ENCODE peak calls at places on chromosome 12, in nine cellular contexts. One of them, this sample, is unnamed.

GRCh38 chr12:133130808-133131128 is 341 bp downstream of the ZNF10 start:
- DNase-seq in left ventricle myocardium inferior: peak; percentile 26
- DNase-seq in tibial artery: peak; percentile 38
- DNase-seq in fibroblast of the aortic adventitia: peak; percentile 20
- DNase-seq in neural progenitor cell: no peak
- DNase-seq in GM12865: no peak
- DNase-seq in AG10803: no peak
- DNase-seq in HFF-Myc: no peak
- DNase-seq in GM10248: peak; percentile 10
- DNase-seq in this sample: no peak

GRCh38 chr12:42234970-42235369 is 3.1 kb downstream of the YAF2 start:
- DNase-seq in left ventricle myocardium inferior: no peak
- DNase-seq in tibial artery: no peak
- DNase-seq in fibroblast of the aortic adventitia: no peak
- DNase-seq in neural progenitor cell: no peak
- DNase-seq in GM12865: no peak
- DNase-seq in AG10803: peak; percentile 33
- DNase-seq in HFF-Myc: no peak
- DNase-seq in GM10248: no peak
- DNase-seq in this sample: no peak

GRCh38 chr12:79423560-79423959 is 267.2 kb downstream of the PAWR start:
- DNase-seq in left ventricle myocardium inferior: no peak
- DNase-seq in tibial artery: no peak
- DNase-seq in fibroblast of the aortic adventitia: no peak
- DNase-seq in neural progenitor cell: no peak
- DNase-seq in GM12865: no peak
- DNase-seq in AG10803: peak; percentile 12
- DNase-seq in HFF-Myc: no peak
- DNase-seq in GM10248: no peak
- DNase-seq in this sample: no peak

GRCh38 chr12:19201653-19202052 is 72.1 kb downstream of the PLEKHA5 start:
- DNase-seq in left ventricle myocardium inferior: no peak
- DNase-seq in tibial artery: no peak
- DNase-seq in fibroblast of the aortic adventitia: no peak
- DNase-seq in neural progenitor cell: no peak
- DNase-seq in GM12865: no peak
- DNase-seq in AG10803: peak; percentile 77
- DNase-seq in HFF-Myc: no peak
- DNase-seq in GM10248: no peak
- DNase-seq in this sample: peak; percentile 31

GRCh38 chr12:57135939-57136338 is 7.7 kb downstream of the LRP1 start:
- DNase-seq in left ventricle myocardium inferior: peak; percentile 81
- DNase-seq in tibial artery: no peak
- DNase-seq in fibroblast of the aortic adventitia: peak; percentile 93
- DNase-seq in neural progenitor cell: peak; percentile 65
- DNase-seq in GM12865: no peak
- DNase-seq in AG10803: peak; percentile 75
- DNase-seq in HFF-Myc: no peak
- DNase-seq in GM10248: no peak
- DNase-seq in this sample: no peak

GRCh38 chr12:71004578-71004977 is 84.0 kb upstream of the PTPRR start:
- DNase-seq in left ventricle myocardium inferior: no peak
- DNase-seq in tibial artery: no peak
- DNase-seq in fibroblast of the aortic adventitia: no peak
- DNase-seq in neural progenitor cell: no peak
- DNase-seq in GM12865: no peak
- DNase-seq in AG10803: no peak
- DNase-seq in HFF-Myc: no peak
- DNase-seq in GM10248: no peak
- DNase-seq in this sample: no peak

GRCh38 chr12:2338381-2338780 is 285.6 kb downstream of the CACNA1C start:
- DNase-seq in left ventricle myocardium inferior: no peak
- DNase-seq in tibial artery: no peak
- DNase-seq in fibroblast of the aortic adventitia: no peak
- DNase-seq in neural progenitor cell: no peak
- DNase-seq in GM12865: no peak
- DNase-seq in AG10803: no peak
- DNase-seq in HFF-Myc: no peak
- DNase-seq in GM10248: no peak
- DNase-seq in this sample: no peak

GRCh38 chr12:12230275-12230674 is 36.6 kb downstream of the LRP6 start:
- DNase-seq in left ventricle myocardium inferior: no peak
- DNase-seq in tibial artery: no peak
- DNase-seq in fibroblast of the aortic adventitia: no peak
- DNase-seq in neural progenitor cell: no peak
- DNase-seq in GM12865: no peak
- DNase-seq in AG10803: no peak
- DNase-seq in HFF-Myc: no peak
- DNase-seq in GM10248: no peak
- DNase-seq in this sample: no peak

GRCh38 chr12:52085682-52086180 is 6.2 kb downstream of the SMIM41 start:
- DNase-seq in left ventricle myocardium inferior: no peak
- DNase-seq in tibial artery: no peak
- DNase-seq in fibroblast of the aortic adventitia: no peak
- DNase-seq in neural progenitor cell: no peak
- DNase-seq in GM12865: no peak
- DNase-seq in AG10803: no peak
- DNase-seq in HFF-Myc: no peak
- DNase-seq in GM10248: no peak
- DNase-seq in this sample: no peak

GRCh38 chr12:108939594-108939993 is 59.7 kb downstream of the DAO start:
- DNase-seq in left ventricle myocardium inferior: no peak
- DNase-seq in tibial artery: no peak
- DNase-seq in fibroblast of the aortic adventitia: peak; percentile 8
- DNase-seq in neural progenitor cell: peak; percentile 56
- DNase-seq in GM12865: peak; percentile 56
- DNase-seq in AG10803: no peak
- DNase-seq in HFF-Myc: no peak
- DNase-seq in GM10248: no peak
- DNase-seq in this sample: peak; percentile 24

GRCh38 chr12:113439606-113440030 is 17.4 kb downstream of the SDSL start:
- DNase-seq in left ventricle myocardium inferior: no peak
- DNase-seq in tibial artery: no peak
- DNase-seq in fibroblast of the aortic adventitia: peak; percentile 37
- DNase-seq in neural progenitor cell: peak; percentile 92
- DNase-seq in GM12865: no peak
- DNase-seq in AG10803: peak; percentile 21
- DNase-seq in HFF-Myc: no peak
- DNase-seq in GM10248: peak; percentile 53
- DNase-seq in this sample: peak; percentile 54
- TF ChIP-seq CTCF in left ventricle myocardium inferior: peak; percentile 70
- TF ChIP-seq CTCF in tibial artery: peak; percentile 15
- TF ChIP-seq CTCF in fibroblast of the aortic adventitia: peak; percentile 74
- TF ChIP-seq CTCF in neural progenitor cell: peak; percentile 85
- TF ChIP-seq CTCF in GM12865: peak; percentile 68
- TF ChIP-seq CTCF in AG10803: peak; percentile 66
- TF ChIP-seq CTCF in HFF-Myc: peak; percentile 69
- TF ChIP-seq CTCF in GM10248: peak; percentile 49
- TF ChIP-seq CTCF in this sample: peak; percentile 58

GRCh38 chr12:112450725-112451124 is 32.0 kb downstream of the PTPN11 start:
- DNase-seq in left ventricle myocardium inferior: no peak
- DNase-seq in tibial artery: no peak
- DNase-seq in fibroblast of the aortic adventitia: no peak
- DNase-seq in neural progenitor cell: no peak
- DNase-seq in GM12865: no peak
- DNase-seq in AG10803: no peak
- DNase-seq in HFF-Myc: no peak
- DNase-seq in GM10248: no peak
- DNase-seq in this sample: no peak
- TF ChIP-seq CTCF in left ventricle myocardium inferior: no peak
- TF ChIP-seq CTCF in tibial artery: no peak
- TF ChIP-seq CTCF in fibroblast of the aortic adventitia: no peak
- TF ChIP-seq CTCF in neural progenitor cell: peak; percentile 28
- TF ChIP-seq CTCF in GM12865: no peak
- TF ChIP-seq CTCF in AG10803: no peak
- TF ChIP-seq CTCF in HFF-Myc: no peak
- TF ChIP-seq CTCF in GM10248: no peak
- TF ChIP-seq CTCF in this sample: no peak

GRCh38 chr12:20601668-20602280 is 93.4 kb upstream of the SLCO1C1 start:
- DNase-seq in left ventricle myocardium inferior: no peak
- DNase-seq in tibial artery: no peak
- DNase-seq in fibroblast of the aortic adventitia: peak; percentile 78
- DNase-seq in neural progenitor cell: peak; percentile 14
- DNase-seq in GM12865: peak; percentile 13
- DNase-seq in AG10803: peak; percentile 65
- DNase-seq in HFF-Myc: no peak
- DNase-seq in GM10248: no peak
- DNase-seq in this sample: peak; percentile 30
- TF ChIP-seq CTCF in left ventricle myocardium inferior: peak; percentile 57
- TF ChIP-seq CTCF in tibial artery: peak; percentile 51
- TF ChIP-seq CTCF in fibroblast of the aortic adventitia: peak; percentile 56
- TF ChIP-seq CTCF in neural progenitor cell: peak; percentile 68
- TF ChIP-seq CTCF in GM12865: no peak
- TF ChIP-seq CTCF in AG10803: peak; percentile 66
- TF ChIP-seq CTCF in HFF-Myc: peak; percentile 18
- TF ChIP-seq CTCF in GM10248: peak; percentile 15
- TF ChIP-seq CTCF in this sample: peak; percentile 29

GRCh38 chr12:7144414-7145120 is 14.4 kb downstream of the CLSTN3 start:
- DNase-seq in left ventricle myocardium inferior: no peak
- DNase-seq in tibial artery: no peak
- DNase-seq in fibroblast of the aortic adventitia: peak; percentile 66
- DNase-seq in neural progenitor cell: peak; percentile 43
- DNase-seq in GM12865: peak; percentile 39
- DNase-seq in AG10803: peak; percentile 49
- DNase-seq in HFF-Myc: no peak
- DNase-seq in GM10248: peak; percentile 51
- DNase-seq in this sample: peak; percentile 41
- TF ChIP-seq CTCF in left ventricle myocardium inferior: peak; percentile 63
- TF ChIP-seq CTCF in tibial artery: peak; percentile 49
- TF ChIP-seq CTCF in fibroblast of the aortic adventitia: peak; percentile 56
- TF ChIP-seq CTCF in neural progenitor cell: peak; percentile 67
- TF ChIP-seq CTCF in GM12865: peak; percentile 48
- TF ChIP-seq CTCF in AG10803: peak; percentile 56
- TF ChIP-seq CTCF in HFF-Myc: peak; percentile 58
- TF ChIP-seq CTCF in GM10248: no peak
- TF ChIP-seq CTCF in this sample: peak; percentile 44

This sample was measured in MCF 10A.